ENCODE peak calls at places on chromosomes 13 and 19, in ten cellular contexts. L is T-helper 17 cell; U is T-helper 2 cell; C is Peyer's patch; D is stimulated activated CD4-positive, alpha-beta T cell treated with anti-CD3 and anti-CD28 coated beads, Interleukin-4, amount 100 ng/mL, for 1 hour; F is activated CD4-positive, alpha-beta T cell treated with anti-CD3 and anti-CD28 coated beads, Interleukin-2, amount 50 U/mL, for 24 hours; I is GM04503; O is central memory CD8-positive, alpha-beta T cell; X is stimulated activated naive CD4-positive, alpha-beta T cell; P is GM04504. T is an unnamed sample.
A peak's percentile ranks its signal among the peaks of the same experiment; 100 is the strongest.

GRCh38 chr19:33864311-33864850 is 67.7 kb downstream of the KCTD15 start:
- DNase-seq in L (no peak), U (no peak), C (no peak), D (no peak), F (no peak), I (no peak), O (no peak), X (no peak), P (no peak), T (no peak)

GRCh38 chr13:111423168-111423785 is 102.8 kb downstream of the TEX29 start:
- DNase-seq in L (no peak), U (no peak), C (no peak), D (no peak), F (no peak), I (no peak), O (no peak), X (no peak), P (no peak), T (no peak)

GRCh38 chr19:19817357-19817756 is 4.2 kb downstream of the ZNF506 start:
- DNase-seq in L (peak; percentile 49), U (no peak), C (peak; percentile 37), D (peak; percentile 38), F (peak; percentile 24), I (no peak), O (peak; percentile 25), X (peak; percentile 78), P (no peak), T (no peak)

GRCh38 chr13:34793301-34793700 is 148.8 kb upstream of the NBEA start:
- DNase-seq in L (no peak), U (no peak), C (no peak), D (no peak), F (no peak), I (no peak), O (no peak), X (no peak), P (no peak), T (no peak)

GRCh38 chr13:30862707-30863106 is 43.4 kb upstream of the MEDAG start:
- DNase-seq in L (no peak), U (no peak), C (no peak), D (no peak), F (no peak), I (no peak), O (no peak), X (no peak), P (no peak), T (no peak)

GRCh38 chr13:84896128-84896527 is 903.1 kb downstream of the SLITRK6 start:
- DNase-seq in L (no peak), U (no peak), C (no peak), D (peak; percentile 6), F (no peak), I (no peak), O (no peak), X (peak; percentile 22), P (peak; percentile 17), T (peak; percentile 58)

GRCh38 chr19:13834308-13834790 is 39.1 kb downstream of the ZSWIM4 start:
- DNase-seq in L (peak; percentile 35), U (no peak), C (no peak), D (no peak), F (no peak), I (no peak), O (no peak), X (peak; percentile 25), P (no peak), T (no peak)

GRCh38 chr19:6213696-6214585 is 65.8 kb downstream of the MLLT1 start:
- DNase-seq in L (no peak), U (no peak), C (no peak), D (no peak), F (no peak), I (no peak), O (no peak), X (no peak), P (no peak), T (no peak)

GRCh38 chr13:46321494-46322225 is 65.4 kb downstream of the RUBCNL start:
- DNase-seq in L (peak; percentile 57), U (no peak), C (peak; percentile 49), D (peak; percentile 73), F (peak; percentile 50), I (no peak), O (peak; percentile 67), X (peak; percentile 83), P (peak; percentile 35), T (peak; percentile 47)

GRCh38 chr19:30556230-30556711 is 184.1 kb downstream of the ZNF536 start:
- DNase-seq in L (no peak), U (no peak), C (no peak), D (no peak), F (no peak), I (no peak), O (no peak), X (no peak), P (no peak), T (no peak)

GRCh38 chr13:27962982-27963381 is 6.1 kb downstream of the CDX2 start:
- DNase-seq in L (no peak), U (no peak), C (no peak), D (no peak), F (no peak), I (no peak), O (no peak), X (no peak), P (no peak), T (no peak)

GRCh38 chr19:46378268-46378667 is 31.4 kb downstream of the PPP5C start:
- DNase-seq in L (no peak), U (no peak), C (no peak), D (no peak), F (no peak), I (peak; percentile 80), O (no peak), X (no peak), P (peak; percentile 83), T (peak; percentile 41)

GRCh38 chr19:34215006-34215665 is 39.2 kb upstream of the GARRE1 start:
- DNase-seq in L (no peak), U (no peak), C (no peak), D (no peak), F (no peak), I (no peak), O (no peak), X (no peak), P (no peak), T (no peak)

GRCh38 chr19:55212447-55212846 is 3.1 kb upstream of the PTPRH start:
- DNase-seq in L (no peak), U (no peak), C (no peak), D (peak; percentile 52), F (no peak), I (no peak), O (no peak), X (no peak), P (no peak), T (no peak)

GRCh38 chr19:4541114-4541805 is 1.4 kb upstream of the LRG1 start:
- DNase-seq in L (no peak), U (no peak), C (no peak), D (no peak), F (no peak), I (no peak), O (no peak), X (no peak), P (no peak), T (no peak)

GRCh38 chr13:30394798-30395191 is 27.5 kb upstream of the UBE2L5 start:
- DNase-seq in L (no peak), U (no peak), C (no peak), D (no peak), F (no peak), I (no peak), O (no peak), X (peak; percentile 64), P (no peak), T (no peak)

GRCh38 chr19:40604647-40605200 is 3.6 kb downstream of the LTBP4 start:
- DNase-seq in L (no peak), U (no peak), C (no peak), D (no peak), F (no peak), I (no peak), O (no peak), X (peak; percentile 31), P (no peak), T (no peak)

GRCh38 chr19:47436712-47437401 is 17.5 kb upstream of the MEIS3 start:
- DNase-seq in L (peak; percentile 88), U (peak; percentile 60), C (peak; percentile 80), D (peak; percentile 84), F (peak; percentile 67), I (no peak), O (peak; percentile 72), X (peak; percentile 87), P (no peak), T (peak; percentile 16)

GRCh38 chr13:98206946-98207345 is 29.9 kb upstream of the RNF113B start:
- DNase-seq in L (no peak), U (no peak), C (no peak), D (no peak), F (no peak), I (peak; percentile 99), O (no peak), X (no peak), P (peak; percentile 92), T (peak; percentile 84)

GRCh38 chr13:109479991-109480696 is 306.2 kb downstream of the IRS2 start:
- DNase-seq in L (no peak), U (no peak), C (no peak), D (no peak), F (no peak), I (peak; percentile 14), O (no peak), X (no peak), P (no peak), T (no peak)

GRCh38 chr19:7870571-7871279 is 3.5 kb downstream of the PRR36 start:
- DNase-seq in L (no peak), U (no peak), C (peak; percentile 24), D (peak; percentile 37), F (no peak), I (no peak), O (peak; percentile 30), X (no peak), P (no peak), T (no peak)

GRCh38 chr19:53881482-53882390 is at the start of gene PRKCG:
- DNase-seq in L (peak; percentile 54), U (peak; percentile 47), C (peak; percentile 28), D (peak; percentile 54), F (no peak), I (no peak), O (no peak), X (peak; percentile 72), P (no peak), T (no peak)

GRCh38 chr13:106230450-106230849 is 305.0 kb downstream of the EFNB2 start:
- DNase-seq in L (no peak), U (no peak), C (no peak), D (no peak), F (no peak), I (no peak), O (no peak), X (no peak), P (no peak), T (peak; percentile 16)

GRCh38 chr13:78632956-78633355 is 26.0 kb downstream of the OBI1 start:
- DNase-seq in L (no peak), U (no peak), C (no peak), D (no peak), F (no peak), I (no peak), O (no peak), X (no peak), P (no peak), T (peak; percentile 90)

GRCh38 chr13:23715092-23715761 is 145.0 kb downstream of the TNFRSF19 start:
- DNase-seq in L (no peak), U (no peak), C (no peak), D (no peak), F (no peak), I (no peak), O (no peak), X (no peak), P (no peak), T (no peak)

GRCh38 chr19:39765091-39766076 is 13.3 kb upstream of the LEUTX start:
- DNase-seq in L (peak; percentile 15), U (no peak), C (peak; percentile 25), D (peak; percentile 36), F (no peak), I (no peak), O (no peak), X (peak; percentile 32), P (peak; percentile 10), T (peak; percentile 11)

GRCh38 chr19:16470911-16471811 is 609 bp downstream of the EPS15L1 start:
- DNase-seq in L (no peak), U (no peak), C (no peak), D (peak; percentile 26), F (no peak), I (no peak), O (no peak), X (peak; percentile 44), P (peak; percentile 34), T (no peak)

GRCh38 chr13:30617315-30618185 is at the start of gene USPL1:
- DNase-seq in L (peak; percentile 96), U (peak; percentile 98), C (peak; percentile 96), D (peak; percentile 99), F (peak; percentile 97), I (peak; percentile 90), O (peak; percentile 98), X (peak; percentile 97), P (peak; percentile 97), T (peak; percentile 96)

T was measured in astrocyte of the cerebellum.